ENCODE peak calls at places on chromosomes 4 and X, in seven cellular contexts. X is RWPE1, M is PC-3, K is aorta, F is mesendoderm, W is spleen, A is cardiac muscle cell. D is an unnamed sample.

GRCh38 chr4:138114434-138114833 is 127.7 kb downstream of the SLC7A11 start:
- DNase-seq in M (no peak), A (peak; percentile 11), F (no peak), X (no peak), K (no peak), W (no peak), D (no peak)

GRCh38 chrX:105461013-105461412 is 240.5 kb upstream of the TEX13A start:
- DNase-seq in K (no peak), M (peak; percentile 9), A (no peak), W (no peak), F (no peak), X (no peak), D (no peak)

GRCh38 chr4:94452476-94453300 is 946 bp downstream of the PDLIM5 start:
- DNase-seq in W (peak; percentile 87), A (peak; percentile 92), X (peak; percentile 68), F (peak; percentile 91), K (peak; percentile 90), M (peak; percentile 78), D (peak; percentile 82)

GRCh38 chr4:53855886-53856260 is 208.5 kb downstream of the CHIC2 start:
- DNase-seq in A (peak; percentile 90), X (no peak), M (peak; percentile 89), F (no peak), W (no peak), K (no peak), D (no peak)

GRCh38 chr4:153067376-153067775 is 131.3 kb downstream of the FHDC1 start:
- DNase-seq in A (peak; percentile 15), W (no peak), K (no peak), M (peak; percentile 69), F (peak; percentile 77), X (no peak), D (no peak)

GRCh38 chr4:14667624-14668295 is 334.5 kb upstream of the CPEB2 start:
- DNase-seq in F (no peak), X (peak; percentile 11), K (no peak), M (peak; percentile 86), A (no peak), W (no peak), D (no peak)

GRCh38 chr4:38688676-38689355 is 24.8 kb downstream of the KLF3 start:
- DNase-seq in W (no peak), X (no peak), M (no peak), K (no peak), A (no peak), F (no peak), D (no peak)

GRCh38 chrX:132837971-132838370 is 120.5 kb downstream of the HS6ST2 start:
- DNase-seq in F (no peak), K (no peak), W (no peak), X (no peak), M (no peak), A (no peak), D (no peak)

GRCh38 chr4:122827258-122827887 is 742 bp downstream of the FGF2 start:
- DNase-seq in F (peak; percentile 62), W (peak; percentile 81), X (peak; percentile 41), A (peak; percentile 64), M (peak; percentile 33), K (peak; percentile 65), D (peak; percentile 57)

GRCh38 chrX:30943984-30944383 is 54.9 kb upstream of the TAB3 start:
- DNase-seq in M (no peak), X (no peak), A (no peak), K (no peak), W (no peak), F (no peak), D (no peak)

GRCh38 chr4:121154103-121154515 is 10.0 kb downstream of the TNIP3 start:
- DNase-seq in K (no peak), A (no peak), W (no peak), F (no peak), X (no peak), M (no peak), D (no peak)

GRCh38 chrX:39667746-39668507 is 429.8 kb downstream of the BCOR start:
- DNase-seq in A (no peak), W (no peak), K (no peak), X (no peak), F (no peak), M (no peak), D (no peak)

GRCh38 chr4:10157478-10158354 is 41.1 kb upstream of the WDR1 start:
- DNase-seq in M (peak; percentile 56), X (peak; percentile 67), W (no peak), A (peak; percentile 93), F (peak; percentile 90), K (no peak), D (peak; percentile 81)

GRCh38 chr4:155629183-155629825 is 37.3 kb upstream of the GUCY1A1 start:
- DNase-seq in X (no peak), W (no peak), A (peak; percentile 47), M (peak; percentile 65), F (no peak), K (no peak), D (no peak)

GRCh38 chr4:79334783-79335182 is 8.9 kb upstream of the NAA11 start:
- DNase-seq in K (no peak), A (no peak), X (no peak), F (peak; percentile 2), W (no peak), M (peak; percentile 30), D (no peak)

GRCh38 chrX:150546711-150547153 is 21.7 kb upstream of the MTM1 start:
- DNase-seq in K (no peak), F (no peak), W (no peak), M (no peak), A (no peak), X (no peak), D (no peak)

GRCh38 chrX:70485466-70485865 is 40.8 kb downstream of the DLG3 start:
- DNase-seq in M (peak; percentile 34), A (no peak), F (no peak), W (no peak), K (no peak), X (no peak), D (no peak)

GRCh38 chr4:111994392-111994791 is 150.9 kb upstream of the FAM241A start:
- DNase-seq in X (no peak), F (no peak), A (no peak), K (no peak), W (no peak), M (no peak), D (no peak)

GRCh38 chrX:106039920-106040319 is 1.4 kb upstream of the SERPINA7 start:
- DNase-seq in M (peak; percentile 55), W (no peak), F (peak; percentile 23), X (peak; percentile 1), K (no peak), A (peak; percentile 21), D (peak; percentile 39)

GRCh38 chr4:5371415-5372190 is 320.3 kb downstream of the STK32B start:
- DNase-seq in W (no peak), K (no peak), M (peak; percentile 88), X (no peak), F (no peak), A (no peak), D (no peak)

GRCh38 chrX:84219551-84219950 is 31.6 kb upstream of the RPS6KA6 start:
- DNase-seq in M (no peak), F (peak; percentile 4), X (no peak), W (no peak), A (no peak), K (no peak), D (no peak)

GRCh38 chr4:176048631-176049030 is 17.0 kb upstream of the WDR17 start:
- DNase-seq in F (no peak), A (no peak), K (no peak), X (no peak), W (no peak), M (no peak), D (no peak)

GRCh38 chr4:189096717-189097116 is 844.0 kb upstream of the FRG1 start:
- DNase-seq in K (no peak), X (no peak), F (peak; percentile 12), W (no peak), M (no peak), A (no peak), D (no peak)

GRCh38 chrX:153245288-153245731 is 66.2 kb downstream of the MAGEA1 start:
- DNase-seq in W (no peak), A (no peak), M (no peak), K (no peak), X (peak; percentile 22), F (peak; percentile 74), D (peak; percentile 74)
- H3K27ac ChIP-seq in W (no peak overlapping the region), A (no peak overlapping the region), M (no peak overlapping the region), K (no peak overlapping the region), X (no peak overlapping the region), F (no peak overlapping the region), D (peak overlapping the region; percentile 95)

DNA sequence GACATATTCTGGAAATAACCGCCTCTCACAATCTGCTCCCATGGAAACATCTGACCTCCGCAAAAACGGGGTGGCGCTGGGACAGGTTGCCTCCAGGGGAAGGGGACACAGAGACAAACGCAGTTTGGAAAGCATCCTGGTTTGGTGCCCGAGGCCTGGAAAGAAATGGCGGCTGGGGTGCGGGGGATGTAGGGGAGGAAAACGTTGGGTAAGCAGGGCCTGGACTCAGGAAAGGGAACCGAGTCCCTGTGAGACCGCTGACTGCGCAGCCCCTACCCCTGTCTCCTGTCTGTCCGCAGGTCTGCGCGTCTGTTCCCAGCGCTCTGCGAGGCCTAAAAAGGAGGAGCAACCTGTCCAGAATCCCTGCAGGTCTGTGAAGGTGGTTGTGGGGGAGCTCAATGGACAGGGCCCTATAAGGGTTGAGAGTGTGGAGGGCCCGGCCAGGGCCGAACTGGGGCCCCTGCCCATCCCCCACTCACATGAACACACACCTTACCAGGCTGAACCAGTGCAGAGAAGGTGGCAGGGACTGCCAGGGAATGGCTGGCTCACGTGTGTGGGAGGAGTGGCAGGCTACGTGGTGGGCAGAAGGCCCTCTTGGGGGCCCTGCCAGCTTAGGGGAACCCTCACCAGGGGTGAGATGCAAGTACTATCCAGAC is 671 bp downstream of the TCEAL3 start:
- DNase-seq in W (peak; percentile 75), X (no peak), K (peak; percentile 58), A (no peak), M (peak; percentile 1), F (no peak), D (peak; percentile 11)
- H3K27ac ChIP-seq in W (peak overlapping the region; percentile 89), X (peak overlapping the region; percentile 60), K (peak overlapping the region; percentile 36), A (no peak overlapping the region), M (peak overlapping the region; percentile 39), F (no peak overlapping the region), D (no peak overlapping the region)

DNA sequence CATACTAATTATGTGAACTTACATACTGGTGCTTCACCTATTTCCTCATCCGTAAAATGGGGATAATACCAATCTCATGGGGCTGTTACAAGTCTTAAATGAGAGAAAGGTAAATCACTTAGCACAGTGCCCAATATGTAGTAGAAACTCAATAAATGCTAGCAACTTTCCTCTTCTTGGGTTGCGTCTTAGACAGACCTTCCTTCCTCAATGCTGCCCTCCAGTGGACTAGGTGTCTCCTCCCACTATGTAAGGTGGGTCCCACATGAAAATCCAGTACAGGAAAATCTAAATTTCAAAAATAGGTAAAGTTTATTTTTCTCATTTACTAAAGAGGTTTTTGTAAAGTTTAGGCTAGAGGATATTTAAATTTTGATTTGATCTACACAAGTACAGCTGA is 20.6 kb downstream of the ZDHHC9 start:
- DNase-seq in A (peak; percentile 65), M (peak; percentile 61), X (no peak), K (peak; percentile 59), W (no peak), F (peak; percentile 39), D (peak; percentile 52)
- H3K27ac ChIP-seq in A (no peak overlapping the region), M (no peak overlapping the region), X (no peak overlapping the region), K (no peak overlapping the region), W (no peak overlapping the region), F (no peak overlapping the region), D (no peak overlapping the region)

DNA sequence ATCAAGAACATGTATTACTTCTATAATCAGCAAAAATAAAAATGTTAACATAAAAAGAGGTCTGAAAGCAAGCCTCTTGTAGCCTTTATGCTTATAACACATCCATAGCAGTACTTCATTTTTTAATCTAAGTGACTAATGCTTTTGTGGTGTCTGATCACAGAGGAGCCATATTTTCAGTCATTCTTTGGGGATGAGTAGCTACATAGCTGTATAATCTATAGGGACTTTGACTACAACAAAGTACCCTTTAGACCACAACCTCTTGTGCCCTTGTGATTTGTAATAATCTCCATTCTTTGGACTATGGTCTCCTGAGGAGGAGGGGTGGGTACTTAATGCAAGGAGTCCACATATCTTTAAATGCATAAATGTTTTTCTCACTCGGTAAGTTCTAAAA is 9.6 kb downstream of the DRP2 start:
- DNase-seq in M (peak; percentile 58), W (no peak), A (peak; percentile 56), X (no peak), K (no peak), F (no peak), D (no peak)
- H3K27ac ChIP-seq in M (no peak overlapping the region), W (no peak overlapping the region), A (no peak overlapping the region), X (no peak overlapping the region), K (no peak overlapping the region), F (no peak overlapping the region), D (no peak overlapping the region)

D was measured in neural progenitor cell.